ENCODE peak calls at places on chromosomes 7 and 10, in six cellular contexts. Y, G, I, P, B and X are unnamed samples.

GRCh38 chr10:66746711-66747110 is 179.1 kb upstream of the LRRTM3 start:
- DNase-seq in Y (no peak), G (no peak), I (no peak), P (no peak), B (no peak), X (no peak)

GRCh38 chr7:122535086-122535485 is 163.8 kb downstream of the RNF133 start:
- DNase-seq in Y (no peak), G (no peak), I (no peak), P (no peak), B (no peak), X (no peak)

GRCh38 chr7:136509466-136509865 is 359.0 kb upstream of the CHRM2 start:
- DNase-seq in Y (no peak), G (no peak), I (no peak), P (no peak), B (no peak), X (no peak)

GRCh38 chr7:50657341-50657873 is 92.2 kb upstream of the DDC start:
- DNase-seq in Y (no peak), G (no peak), I (no peak), P (no peak), B (no peak), X (no peak)

GRCh38 chr7:117444646-117445045 is 17.4 kb upstream of the ASZ1 start:
- DNase-seq in Y (no peak), G (no peak), I (no peak), P (no peak), B (no peak), X (no peak)

GRCh38 chr7:99975782-99976521 is at the start of gene AZGP1:
- DNase-seq in Y (no peak), G (no peak), I (no peak), P (no peak), B (no peak), X (no peak)

GRCh38 chr10:120172371-120172770 is 279.8 kb downstream of the SEC23IP start:
- DNase-seq in Y (no peak), G (no peak), I (no peak), P (no peak), B (no peak), X (no peak)

GRCh38 chr7:36881206-36881605 is 156.9 kb upstream of the AOAH start:
- DNase-seq in Y (no peak), G (no peak), I (no peak), P (no peak), B (no peak), X (no peak)

GRCh38 chr7:116097365-116098009 is 66.9 kb upstream of the TFEC start:
- DNase-seq in Y (no peak), G (peak), I (peak), P (no peak), B (no peak), X (no peak)

GRCh38 chr7:120742370-120742769 is 115.6 kb downstream of the TSPAN12 start:
- DNase-seq in Y (no peak), G (no peak), I (no peak), P (no peak), B (no peak), X (no peak)